ENCODE peak calls at places on chromosomes 3 and 15, in eight cellular contexts. E, D, V, O, U, Z, F and G are unnamed samples.

GRCh38 chr3:37217098-37217849 is 42.9 kb upstream of the LRRFIP2 start:
- DNase-seq in V (no peak), D (no peak), F (no peak), E (no peak), U (no peak), Z (no peak), O (no peak), G (no peak)

GRCh38 chr3:118573922-118574321 is 460.7 kb downstream of the IGSF11 start:
- DNase-seq in O (no peak), Z (no peak), V (no peak), F (no peak), D (no peak), E (no peak), U (no peak), G (no peak)

GRCh38 chr15:66673410-66674322 is 28.4 kb upstream of the SMAD6 start:
- DNase-seq in V (no peak), F (no peak), D (peak; percentile 34), O (no peak), U (no peak), E (peak; percentile 28), Z (no peak), G (no peak)

GRCh38 chr15:89377842-89378698 is 43.4 kb upstream of the POLG start:
- DNase-seq in E (no peak), O (no peak), Z (no peak), V (no peak), F (no peak), D (no peak), U (no peak), G (no peak)

GRCh38 chr15:92645731-92646130 is 9.8 kb downstream of the FAM174B start:
- DNase-seq in Z (no peak), O (no peak), F (no peak), U (no peak), E (no peak), D (no peak), V (no peak), G (no peak)

GRCh38 chr15:90664650-90665287 is 52.4 kb upstream of the BLM start:
- DNase-seq in E (no peak), Z (no peak), U (no peak), V (no peak), O (peak; percentile 25), D (peak; percentile 60), F (peak; percentile 58), G (no peak)

GRCh38 chr15:36911322-36911944 is 188.9 kb downstream of the MEIS2 start:
- DNase-seq in F (peak; percentile 77), V (no peak), Z (no peak), U (no peak), O (no peak), E (no peak), D (peak; percentile 66), G (no peak)

GRCh38 chr3:158819282-158819681 is 17.4 kb downstream of the MFSD1 start:
- DNase-seq in Z (no peak), O (no peak), U (no peak), F (no peak), D (no peak), V (no peak), E (no peak), G (no peak)

GRCh38 chr3:131172502-131172901 is 145.8 kb downstream of the NEK11 start:
- DNase-seq in F (no peak), Z (no peak), D (no peak), U (no peak), V (no peak), O (no peak), E (no peak), G (no peak)

GRCh38 chr15:43877371-43877770 is 50.6 kb downstream of the WDR76 start:
- DNase-seq in U (no peak), E (no peak), V (no peak), D (no peak), O (no peak), F (no peak), Z (no peak), G (no peak)

GRCh38 chr15:45855907-45856579 is 221.2 kb downstream of the SQOR start:
- DNase-seq in O (no peak), E (no peak), Z (no peak), V (no peak), D (no peak), F (peak; percentile 18), U (no peak), G (no peak)

GRCh38 chr15:89167267-89168176 is 53.9 kb downstream of the RLBP1 start:
- DNase-seq in E (peak; percentile 87), U (no peak), V (peak; percentile 70), D (peak; percentile 40), Z (peak; percentile 78), F (peak; percentile 73), O (no peak), G (peak; percentile 79)

GRCh38 chr3:71512000-71512399 is 71.5 kb downstream of the FOXP1 start:
- DNase-seq in D (no peak), E (no peak), Z (no peak), U (no peak), O (peak; percentile 62), V (no peak), F (no peak), G (no peak)

GRCh38 chr15:99015677-99016568 is 8.3 kb upstream of the PGPEP1L start:
- DNase-seq in O (no peak), Z (no peak), F (no peak), U (no peak), V (no peak), E (no peak), D (no peak), G (no peak)

GRCh38 chr15:100292010-100292409 is 49.8 kb downstream of the ADAMTS17 start:
- DNase-seq in Z (no peak), F (no peak), D (no peak), V (no peak), E (no peak), O (no peak), U (no peak), G (no peak)

GRCh38 chr15:37199546-37199945 is 99.2 kb upstream of the MEIS2 start:
- DNase-seq in Z (no peak), V (no peak), O (no peak), E (no peak), D (no peak), F (no peak), U (no peak), G (no peak)

GRCh38 chr3:73621388-73621787 is 3.4 kb downstream of the PDZRN3 start:
- DNase-seq in F (no peak), Z (no peak), D (peak; percentile 22), U (no peak), E (no peak), V (no peak), O (no peak), G (no peak)

GRCh38 chr15:50562735-50563640 is 16.5 kb upstream of the USP50 start:
- DNase-seq in F (peak; percentile 16), U (no peak), D (peak; percentile 70), E (no peak), V (no peak), O (no peak), Z (no peak), G (no peak)

GRCh38 chr3:66609660-66610547 is 109.1 kb upstream of the LRIG1 start:
- DNase-seq in Z (peak; percentile 87), E (peak; percentile 97), O (no peak), V (no peak), U (peak; percentile 82), F (peak; percentile 72), D (peak; percentile 93), G (no peak)

GRCh38 chr15:40342421-40343313 is 1.9 kb upstream of the CCDC9B start:
- DNase-seq in D (no peak), Z (no peak), U (no peak), E (peak; percentile 51), O (no peak), F (peak; percentile 68), V (no peak), G (no peak)

GRCh38 chr15:83815506-83815905 is 161.6 kb downstream of the ADAMTSL3 start:
- DNase-seq in Z (no peak), E (no peak), O (no peak), V (no peak), D (no peak), U (no peak), F (no peak), G (no peak)

GRCh38 chr15:52787123-52787503 is 3.0 kb downstream of the ONECUT1 start:
- DNase-seq in F (no peak), U (no peak), D (no peak), O (no peak), V (no peak), Z (no peak), E (no peak), G (no peak)

GRCh38 chr3:71397046-71397445 is 186.5 kb downstream of the FOXP1 start:
- DNase-seq in E (peak; percentile 17), D (peak; percentile 56), Z (no peak), V (no peak), O (peak; percentile 22), F (peak; percentile 62), U (no peak), G (no peak)

GRCh38 chr15:48566669-48567068 is 78.8 kb downstream of the FBN1 start:
- DNase-seq in O (no peak), E (peak; percentile 49), V (no peak), Z (peak; percentile 81), U (no peak), F (peak; percentile 83), D (peak; percentile 87), G (no peak)

GRCh38 chr3:188507244-188507720 is 353.3 kb downstream of the LPP start:
- DNase-seq in V (no peak), D (peak; percentile 98), O (peak; percentile 72), Z (no peak), F (peak; percentile 94), U (no peak), E (peak; percentile 30), G (no peak)

GRCh38 chr3:151864423-151865101 is 8.9 kb upstream of the SUCNR1 start:
- DNase-seq in D (peak; percentile 86), O (no peak), U (no peak), Z (no peak), F (peak; percentile 90), E (peak; percentile 86), V (no peak), G (no peak)

GRCh38 chr3:170440346-170440745 is 21.7 kb downstream of the CLDN11 start:
- DNase-seq in U (no peak), Z (no peak), D (peak; percentile 58), V (no peak), F (peak; percentile 70), O (no peak), E (peak; percentile 53), G (no peak)

GRCh38 chr15:41698779-41699178 is 38.6 kb downstream of the MGA start:
- DNase-seq in F (peak; percentile 32), O (no peak), Z (no peak), U (no peak), E (peak; percentile 35), V (no peak), D (no peak), G (no peak)

GRCh38 chr3:4495294-4496110 is 2.4 kb downstream of the ITPR1 start:
- DNase-seq in F (peak; percentile 11), O (peak; percentile 57), D (no peak), Z (no peak), V (no peak), U (no peak), E (no peak), G (no peak)

GRCh38 chr3:168088106-168088722 is 7.5 kb downstream of the GOLIM4 start:
- DNase-seq in U (no peak), D (no peak), Z (no peak), V (no peak), E (peak; percentile 23), O (peak; percentile 76), F (peak; percentile 29), G (no peak)

GRCh38 chr15:96073908-96074307 is 256.6 kb upstream of the NR2F2 start:
- DNase-seq in E (no peak), F (no peak), V (no peak), Z (no peak), U (no peak), D (no peak), O (no peak), G (no peak)

GRCh38 chr15:70265466-70265978 is 167.8 kb upstream of the TLE3 start:
- DNase-seq in O (no peak), E (no peak), U (no peak), F (no peak), Z (no peak), D (no peak), V (no peak), G (no peak)

GRCh38 chr3:146136647-146137046 is 24.3 kb downstream of the PLOD2 start:
- DNase-seq in O (no peak), Z (no peak), D (no peak), F (no peak), U (no peak), V (no peak), E (no peak), G (no peak)

GRCh38 chr3:144770813-144771400 is 799.3 kb downstream of the DIPK2A start:
- DNase-seq in O (peak; percentile 60), E (peak; percentile 29), D (peak; percentile 81), Z (peak; percentile 15), V (no peak), U (no peak), F (peak; percentile 66), G (no peak)